ENCODE peak calls at places on chromosomes 7 and 10, in five cellular contexts. W is A549, L is transverse colon, X is HepG2, M is ovary. P is an unnamed sample.

GRCh38 chr7:30148951-30149459 is 14.2 kb downstream of the MTURN start:
- DNase-seq in X (no peak), L (no peak), W (no peak), M (no peak), P (no peak)

GRCh38 chr7:44145419-44145968 is 4.4 kb upstream of the MYL7 start:
- DNase-seq in X (no peak), W (no peak), L (no peak), M (peak; percentile 54), P (no peak)

GRCh38 chr7:22425361-22425760 is 68.4 kb upstream of the RAPGEF5 start:
- DNase-seq in X (no peak), L (no peak), W (no peak), M (no peak), P (no peak)

GRCh38 chr7:29588900-29589696 is 25.5 kb downstream of the PRR15 start:
- DNase-seq in X (peak; percentile 43), L (peak; percentile 53), M (no peak), W (peak; percentile 65), P (no peak)

GRCh38 chr7:131111-132094 is 61.0 kb upstream of the FAM20C start:
- DNase-seq in W (no peak), M (peak; percentile 82), L (peak; percentile 38), X (no peak), P (no peak)

GRCh38 chr10:24762161-24762924 is 38.7 kb upstream of the ARHGAP21 start:
- DNase-seq in X (no peak), M (no peak), L (no peak), W (no peak), P (no peak)

GRCh38 chr10:98748298-98748697 is 301.6 kb upstream of the HPS1 start:
- DNase-seq in W (peak; percentile 40), M (no peak), L (no peak), X (peak; percentile 30), P (no peak)

GRCh38 chr10:35346248-35346647 is 9.9 kb downstream of the CCNY start:
- DNase-seq in W (no peak), M (no peak), X (no peak), L (no peak), P (no peak)

GRCh38 chr10:116099031-116099430 is 174.0 kb downstream of the GFRA1 start:
- DNase-seq in W (no peak), X (no peak), M (no peak), L (no peak), P (no peak)

GRCh38 chr10:6145414-6145978 is 56.7 kb downstream of the RBM17 start:
- DNase-seq in X (no peak), W (no peak), L (peak; percentile 29), M (peak; percentile 68), P (no peak)

GRCh38 chr10:96588060-96588554 is 1.3 kb upstream of the TM9SF3 start:
- DNase-seq in L (peak; percentile 35), W (no peak), X (peak; percentile 36), M (no peak), P (no peak)
- H3K27ac ChIP-seq in L (peak overlapping the region; percentile 99), W (peak overlapping the region; percentile 100), X (peak overlapping the region; percentile 99), M (peak overlapping the region; percentile 97), P (peak overlapping the region; percentile 97)

GRCh38 chr7:94656658-94656924 is 658 bp upstream of the SGCE start:
- DNase-seq in W (no peak), X (no peak), L (no peak), M (no peak), P (no peak)
- TF ChIP-seq EP300 in W (no peak), X (no peak), L (no peak), M (no peak), P (no peak)

DNA sequence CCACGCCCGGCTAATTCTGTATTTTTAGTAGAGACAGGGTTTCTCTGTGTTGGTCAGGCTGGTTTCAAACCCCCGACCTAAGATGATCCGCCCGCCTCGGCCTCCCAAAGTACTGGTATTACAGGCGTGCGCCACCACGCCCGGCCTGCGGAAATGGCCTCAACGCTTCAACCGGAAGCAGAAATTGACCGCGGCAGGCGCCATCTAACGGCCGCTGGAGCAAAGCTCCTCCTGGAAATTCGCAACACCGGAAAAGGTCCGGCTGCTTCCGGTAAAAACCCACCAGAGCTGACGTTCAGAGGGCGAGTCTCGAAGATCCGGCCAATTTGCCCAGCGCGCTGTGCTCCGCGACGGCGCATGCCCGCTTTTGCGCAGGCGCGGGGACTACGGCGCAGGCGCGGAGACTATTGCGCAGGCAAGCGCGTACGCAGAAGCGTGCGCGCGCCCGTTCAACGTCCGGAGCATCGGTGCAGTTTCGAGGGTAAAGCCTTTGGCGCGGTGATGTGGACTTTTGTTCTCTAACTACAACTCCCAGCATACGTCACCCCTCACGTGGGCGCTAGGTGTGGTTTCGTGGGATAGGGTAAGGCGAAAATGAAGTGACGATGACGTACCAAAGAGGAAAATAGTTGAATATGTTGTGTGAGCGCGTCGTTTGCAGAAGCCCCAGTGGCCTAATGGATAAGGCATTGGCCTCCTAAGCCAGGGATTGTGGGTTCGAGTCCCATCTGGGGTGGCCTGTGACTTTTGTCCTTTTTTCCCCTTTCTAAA is 915 bp upstream of the FMC1 start:
- DNase-seq in X (peak; percentile 99), L (peak; percentile 99), M (peak; percentile 98), W (peak; percentile 99), P (peak; percentile 100)
- TF ChIP-seq POLR2A in X (peak; percentile 68), L (peak; percentile 24), M (peak; percentile 60), W (peak; percentile 39), P (no peak)

GRCh38 chr10:44968101-44968886 is 8.7 kb downstream of the RASSF4 start:
- DNase-seq in X (no peak), L (no peak), W (no peak), M (no peak), P (peak; percentile 82)
- H3K27ac ChIP-seq in X (no peak overlapping the region), L (peak overlapping the region; percentile 73), W (no peak overlapping the region), M (no peak overlapping the region), P (peak overlapping the region; percentile 46)

GRCh38 chr7:88206235-88206634 is 13.6 kb downstream of the SRI start:
- DNase-seq in L (no peak), W (no peak), M (no peak), X (no peak), P (no peak)

GRCh38 chr7:88202799-88203198 is 17.0 kb downstream of the SRI start:
- DNase-seq in X (no peak), L (no peak), M (no peak), W (no peak), P (no peak)

GRCh38 chr7:88203401-88203800 is 16.4 kb downstream of the SRI start:
- DNase-seq in W (no peak), X (no peak), M (no peak), L (no peak), P (no peak)

GRCh38 chr7:88205179-88205578 is 14.7 kb downstream of the SRI start:
- DNase-seq in W (no peak), X (no peak), M (no peak), L (no peak), P (no peak)

DNA sequence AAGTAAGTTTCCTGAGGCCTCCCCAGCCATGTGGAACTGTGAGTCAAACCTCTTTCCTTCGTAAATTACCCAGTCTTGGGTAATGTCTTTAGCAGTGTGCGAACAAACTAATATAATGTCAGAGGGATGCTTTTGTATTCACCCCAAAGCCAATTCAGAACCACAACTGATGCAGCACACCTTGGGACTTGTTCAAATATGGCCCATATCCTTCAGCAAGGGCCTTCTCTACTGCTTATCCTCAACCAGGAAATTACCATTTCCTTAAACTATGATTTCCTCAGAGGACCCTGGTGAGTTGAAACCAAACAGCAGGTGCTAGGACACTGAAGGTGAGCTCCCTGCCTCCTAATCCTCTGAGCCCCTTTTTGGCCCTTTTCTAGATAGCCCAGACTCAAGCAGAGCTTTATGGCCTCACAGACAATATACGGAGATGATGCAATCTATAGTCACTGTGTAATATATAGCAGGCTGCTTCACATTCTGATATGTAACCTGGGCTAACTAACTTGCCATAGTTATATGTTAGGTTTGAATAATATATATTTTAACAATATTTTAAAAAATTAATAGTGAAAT is 15.2 kb downstream of the SRI start:
- DNase-seq in W (no peak), X (no peak), M (no peak), L (no peak), P (no peak)
- TF ChIP-seq EP300 in W (no peak), X (no peak), M (no peak), L (no peak), P (no peak)

GRCh38 chr10:126115861-126116260 is 219.5 kb downstream of the FANK1 start:
- DNase-seq in X (no peak), W (no peak), L (no peak), M (no peak), P (no peak)

GRCh38 chr10:126110434-126110833 is 214.1 kb downstream of the FANK1 start:
- DNase-seq in L (no peak), W (no peak), X (no peak), M (no peak), P (no peak)

GRCh38 chr10:126115021-126115610 is 218.8 kb downstream of the FANK1 start:
- DNase-seq in L (no peak), M (no peak), W (no peak), X (no peak), P (no peak)

GRCh38 chr10:126109893-126110292 is 213.5 kb downstream of the FANK1 start:
- DNase-seq in W (no peak), X (no peak), M (no peak), L (no peak), P (no peak)

DNA sequence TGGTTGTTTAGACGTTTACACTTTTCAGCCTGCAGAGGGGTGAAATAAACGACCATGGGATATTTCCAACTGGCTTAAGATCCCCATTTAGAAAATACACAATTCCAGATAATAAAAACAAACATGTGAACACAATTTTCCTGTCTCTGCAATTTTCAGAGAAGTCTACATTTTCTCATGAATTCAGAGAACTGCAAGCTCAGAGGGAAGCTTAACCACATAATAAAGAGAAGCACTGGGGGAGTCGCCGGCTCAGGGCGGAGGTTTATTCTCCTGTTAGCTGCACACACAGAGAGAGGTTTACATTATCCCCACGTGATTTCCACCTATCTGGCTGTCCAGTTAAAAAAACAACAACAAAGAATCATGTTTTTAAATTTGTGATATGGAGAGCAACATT is 215.2 kb downstream of the FANK1 start:
- DNase-seq in L (no peak), X (no peak), W (no peak), M (no peak), P (no peak)
- TF ChIP-seq POLR2A in L (no peak), X (no peak), W (no peak), M (no peak), P (no peak)

GRCh38 chr10:112955736-112956421 is 5.8 kb downstream of the TCF7L2 start:
- DNase-seq in L (peak; percentile 34), W (peak; percentile 63), X (no peak), M (no peak), P (no peak)

GRCh38 chr10:112953075-112953501 is 3.0 kb downstream of the TCF7L2 start:
- DNase-seq in X (no peak), W (no peak), L (peak; percentile 52), M (peak; percentile 68), P (no peak)

GRCh38 chr10:112954974-112955735 is 5.1 kb downstream of the TCF7L2 start:
- DNase-seq in W (no peak), L (no peak), X (no peak), M (no peak), P (no peak)

GRCh38 chr10:112952282-112952991 is 2.4 kb downstream of the TCF7L2 start:
- DNase-seq in X (no peak), M (no peak), W (peak; percentile 48), L (peak; percentile 25), P (no peak)

GRCh38 chr10:112953760-112954159 is 3.7 kb downstream of the TCF7L2 start:
- DNase-seq in W (peak; percentile 51), L (no peak), X (no peak), M (no peak), P (no peak)
- H3K27ac ChIP-seq in W (peak overlapping the region; percentile 99), L (peak overlapping the region; percentile 95), X (peak overlapping the region; percentile 97), M (no peak overlapping the region), P (peak overlapping the region; percentile 93)

GRCh38 chr10:69056129-69056528 is 31.8 kb upstream of the SRGN start:
- DNase-seq in L (no peak), X (no peak), W (no peak), M (no peak), P (no peak)
- TF ChIP-seq EP300 in L (no peak), X (no peak), W (no peak), M (no peak), P (no peak)